ENCODE peak calls at places on chromosomes 11 and 22, in eight cellular contexts. X is colonic mucosa; J is activated CD8-positive, alpha-beta T cell treated with anti-CD3 and anti-CD28 coated beads for 36 hours; B is transverse colon; Z is GM12865; C is bronchial epithelial cell; Q is RWPE1; D is GM13977. I is an unnamed sample.
A peak's percentile ranks its signal among the peaks of the same experiment; 100 is the strongest.

GRCh38 chr11:66957971-66958231 is 282 bp downstream of the PC start:
- DNase-seq in Q (no peak), J (no peak), X (no peak), C (no peak), Z (no peak), B (no peak), D (peak; percentile 81), I (no peak)

GRCh38 chr11:27204527-27204926 is 158.5 kb downstream of the CCDC34 start:
- DNase-seq in C (peak; percentile 40), X (peak; percentile 66), Q (no peak), B (peak; percentile 56), Z (peak; percentile 25), J (peak; percentile 38), D (no peak), I (peak; percentile 51)

GRCh38 chr11:120064341-120064740 is 73.6 kb downstream of the TRIM29 start:
- DNase-seq in X (no peak), Z (no peak), J (no peak), B (no peak), C (no peak), D (no peak), Q (no peak), I (no peak)

GRCh38 chr22:38935023-38935422 is 22.4 kb upstream of the APOBEC3A start:
- DNase-seq in C (peak; percentile 50), Z (no peak), Q (peak; percentile 40), D (no peak), J (no peak), B (peak; percentile 99), X (peak; percentile 99), I (peak; percentile 97)

GRCh38 chr22:29882716-29883044 is 294 bp upstream of the MTMR3 start:
- DNase-seq in Z (no peak), J (no peak), Q (peak; percentile 59), B (no peak), X (no peak), C (no peak), D (no peak), I (no peak)

GRCh38 chr11:12454782-12455181 is 77.4 kb downstream of the PARVA start:
- DNase-seq in J (no peak), B (no peak), X (no peak), D (no peak), C (peak; percentile 37), Q (no peak), Z (no peak), I (no peak)

GRCh38 chr11:1453611-1454386 is 32.8 kb downstream of the MOB2 start:
- DNase-seq in J (peak; percentile 50), D (peak; percentile 89), Q (peak; percentile 56), C (peak; percentile 45), B (peak; percentile 66), X (peak; percentile 69), Z (peak; percentile 53), I (peak; percentile 44)

GRCh38 chr11:75482310-75482606 is 43.5 kb downstream of the GDPD5 start:
- DNase-seq in B (no peak), Z (no peak), Q (no peak), D (no peak), J (no peak), C (no peak), X (no peak), I (no peak)

GRCh38 chr22:39253427-39254070 is 8.8 kb upstream of the PDGFB start:
- DNase-seq in J (peak; percentile 67), Z (peak; percentile 45), X (peak; percentile 52), Q (peak; percentile 87), C (peak; percentile 88), D (peak; percentile 72), B (peak; percentile 38), I (peak; percentile 78)

GRCh38 chr11:64767344-64768299 is 7.8 kb upstream of the PYGM start:
- DNase-seq in Z (peak; percentile 81), B (peak; percentile 77), X (peak; percentile 76), D (peak; percentile 58), C (peak; percentile 37), Q (no peak), J (peak; percentile 95), I (peak; percentile 76)

GRCh38 chr11:72643547-72643946 is 30.7 kb downstream of the PDE2A start:
- DNase-seq in D (no peak), Q (peak; percentile 89), X (no peak), C (peak; percentile 71), J (no peak), B (no peak), Z (no peak), I (peak; percentile 79)

GRCh38 chr11:27839226-27839913 is 139.1 kb upstream of the BDNF start:
- DNase-seq in B (no peak), X (no peak), Q (peak; percentile 9), D (no peak), J (no peak), C (peak; percentile 37), Z (peak; percentile 21), I (no peak)

GRCh38 chr11:61757213-61757862 is 4.9 kb downstream of the MYRF start:
- DNase-seq in B (no peak), Z (no peak), C (no peak), Q (no peak), X (no peak), J (no peak), D (no peak), I (no peak)

DNA sequence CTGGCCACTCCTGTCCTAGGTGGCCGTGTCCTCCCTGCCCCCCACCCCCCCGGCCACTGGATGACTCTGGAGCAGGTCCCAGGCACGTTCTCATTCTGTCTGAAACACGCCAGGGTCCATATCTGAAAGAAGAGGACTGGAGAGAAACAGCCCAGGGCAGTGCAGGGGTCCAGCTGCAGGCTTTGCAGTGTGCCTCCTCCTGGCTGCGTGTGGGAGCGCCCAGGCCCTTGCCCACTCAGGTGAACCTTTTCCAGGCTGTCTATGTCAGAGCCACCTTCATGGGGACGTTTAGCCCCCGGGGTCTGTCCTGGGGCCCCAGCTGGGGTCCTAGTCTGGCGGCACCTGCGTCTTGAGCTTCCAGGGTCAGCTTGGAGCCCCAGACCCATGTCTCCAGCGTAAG is 15.6 kb downstream of the GRAMD4 start:
- DNase-seq in Z (no peak), C (no peak), J (no peak), X (no peak), B (no peak), Q (no peak), D (no peak), I (no peak)
- TF ChIP-seq CTCF in Z (no peak), C (no peak), J (no peak), X (no peak), B (no peak), Q (no peak), D (no peak), I (no peak)

GRCh38 chr11:18140145-18140544 is 7.8 kb downstream of the MRGPRX3 start:
- DNase-seq in X (no peak), J (no peak), C (no peak), B (no peak), Z (no peak), D (no peak), Q (no peak), I (no peak)

GRCh38 chr11:18144243-18144642 is 11.9 kb downstream of the MRGPRX3 start:
- DNase-seq in C (peak; percentile 96), X (no peak), J (no peak), Z (no peak), B (no peak), Q (peak; percentile 69), D (no peak), I (peak; percentile 34)

GRCh38 chr11:18145837-18146236 is 13.5 kb downstream of the MRGPRX3 start:
- DNase-seq in Q (no peak), Z (no peak), X (no peak), B (no peak), J (no peak), C (no peak), D (no peak), I (no peak)

DNA sequence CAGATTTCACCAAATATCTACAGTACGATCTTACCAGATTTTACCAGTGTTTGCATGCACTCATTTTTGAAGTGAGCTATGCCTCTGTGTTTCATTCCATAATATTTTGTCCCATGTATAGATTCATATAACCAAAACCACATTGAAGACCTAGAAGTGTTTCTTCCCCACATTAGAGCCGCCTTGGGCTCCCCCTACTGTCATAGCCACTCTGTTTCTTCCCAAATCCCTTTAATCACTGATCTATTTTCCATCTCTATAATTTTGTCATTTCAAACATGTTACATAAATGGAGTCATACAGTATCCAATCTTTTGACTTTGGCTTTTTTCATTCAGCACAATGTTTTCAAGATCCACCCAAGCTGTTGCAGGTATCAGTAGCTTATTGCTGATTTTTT is 12.7 kb downstream of the MRGPRX3 start:
- DNase-seq in B (no peak), Q (no peak), Z (no peak), J (peak; percentile 5), D (no peak), X (no peak), C (no peak), I (no peak)
- TF ChIP-seq CTCF in B (no peak), Q (no peak), Z (no peak), J (no peak), D (peak; percentile 10), X (peak; percentile 11), C (no peak), I (no peak)

GRCh38 chr11:45253640-45254039 is 32.5 kb downstream of the SYT13 start:
- DNase-seq in B (no peak), J (no peak), X (no peak), D (no peak), C (no peak), Q (no peak), Z (no peak), I (no peak)

GRCh38 chr11:45252877-45253276 is 33.3 kb downstream of the SYT13 start:
- DNase-seq in Z (no peak), Q (no peak), D (no peak), J (no peak), C (no peak), B (no peak), X (no peak), I (no peak)

GRCh38 chr11:45250035-45250693 is 36.0 kb downstream of the SYT13 start:
- DNase-seq in X (no peak), B (no peak), J (no peak), Q (no peak), Z (peak; percentile 40), D (no peak), C (no peak), I (no peak)

GRCh38 chr11:45254070-45254469 is 32.1 kb downstream of the SYT13 start:
- DNase-seq in Q (no peak), J (no peak), D (no peak), B (no peak), C (no peak), Z (no peak), X (no peak), I (no peak)

GRCh38 chr11:45252134-45252856 is 33.8 kb downstream of the SYT13 start:
- DNase-seq in Q (peak; percentile 45), J (peak; percentile 54), C (peak; percentile 26), D (peak; percentile 55), B (peak; percentile 84), X (peak; percentile 84), Z (peak; percentile 57), I (peak; percentile 68)
- TF ChIP-seq CTCF in Q (peak; percentile 32), J (peak; percentile 66), C (peak; percentile 82), D (peak; percentile 52), B (peak; percentile 92), X (peak; percentile 81), Z (peak; percentile 78), I (peak; percentile 69)

DNA sequence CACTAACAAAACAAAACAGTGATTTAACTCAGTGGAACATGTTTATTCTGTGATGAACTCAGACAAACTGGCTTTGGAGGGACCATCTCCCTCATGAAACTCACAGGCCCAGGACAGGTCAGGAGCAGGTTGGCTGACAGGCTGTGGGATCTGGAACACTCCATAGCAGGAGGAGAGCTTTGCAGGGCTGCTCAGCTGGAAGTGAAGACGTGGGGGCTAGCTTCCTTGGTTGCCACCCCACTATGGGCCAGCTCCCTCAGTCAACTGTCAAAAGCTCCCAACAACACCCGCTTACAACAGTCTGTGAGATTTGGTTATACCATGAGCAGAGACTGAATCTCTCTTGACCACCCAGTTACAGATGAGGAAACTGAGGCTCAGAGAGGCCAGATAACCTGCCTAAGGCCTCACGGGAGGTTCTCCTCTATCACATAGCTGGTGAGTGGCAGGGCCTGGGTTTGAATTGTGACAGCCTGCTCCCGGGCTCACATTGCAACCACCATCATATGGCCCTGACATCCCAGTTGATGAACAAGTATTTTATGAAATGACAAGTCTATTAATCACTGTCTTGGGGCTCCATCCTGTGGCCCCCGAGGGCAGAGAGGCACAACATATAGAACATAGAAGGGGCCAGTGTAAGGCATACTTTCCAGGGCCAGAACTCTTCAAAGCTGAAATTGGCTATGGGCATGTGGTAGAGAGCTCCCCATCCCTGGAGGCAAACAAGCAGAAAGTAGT is 473.4 kb downstream of the MN1 start:
- DNase-seq in B (no peak), C (no peak), Q (no peak), Z (no peak), J (no peak), D (no peak), X (no peak), I (peak; percentile 18)
- TF ChIP-seq CTCF in B (no peak), C (no peak), Q (no peak), Z (no peak), J (no peak), D (no peak), X (no peak), I (no peak)